ENCODE peak calls at places on chromosomes 12 and 14, in four cellular contexts. H is tibial artery; M is stimulated activated CD4-positive, alpha-beta T cell treated with anti-CD3 and anti-CD28 coated beads, Interleukin-2, amount 100 ng/mL, for 48 hours; Q is NCI-H510A treated with DMSO at 0.1 percent for 48 hours. F is an unnamed sample.

GRCh38 chr14:64544607-64545312 is 4.2 kb downstream of the HSPA2 start:
- DNase-seq in H (no peak), M (no peak), Q (peak), F (no peak)

GRCh38 chr14:24080888-24081738 is 9.8 kb downstream of the CPNE6 start:
- DNase-seq in H (no peak), M (peak), Q (peak), F (no peak)

GRCh38 chr12:114152890-114153289 is 186.8 kb upstream of the RBM19 start:
- DNase-seq in H (no peak), M (no peak), Q (no peak), F (no peak)

GRCh38 chr12:6567824-6568617 is at the start of gene NOP2:
- DNase-seq in H (peak), M (peak), Q (peak), F (peak)

GRCh38 chr12:131912526-131913274 is 16.4 kb upstream of the PUS1 start:
- DNase-seq in H (peak), M (no peak), Q (no peak), F (peak)

GRCh38 chr12:122886851-122887816 is 8.8 kb downstream of the VPS37B start:
- DNase-seq in H (no peak), M (peak), Q (no peak), F (no peak)

GRCh38 chr12:109247831-109248654 is 61.0 kb downstream of the FOXN4 start:
- DNase-seq in H (no peak), M (no peak), Q (no peak), F (peak)

GRCh38 chr14:99072956-99073355 is 199.0 kb downstream of the BCL11B start:
- DNase-seq in H (no peak), M (no peak), Q (no peak), F (no peak)

GRCh38 chr12:120292661-120293531 is at the start of gene RNU4-1:
- DNase-seq in H (peak), M (peak), Q (peak), F (peak)

GRCh38 chr12:130775953-130776856 is 60.1 kb upstream of the RIMBP2 start:
- DNase-seq in H (peak), M (peak), Q (no peak), F (no peak)

GRCh38 chr14:99420711-99421110 is 59.9 kb downstream of the SETD3 start:
- DNase-seq in H (no peak), M (no peak), Q (peak), F (no peak)

GRCh38 chr12:121753844-121754264 is 39.6 kb downstream of the RHOF start:
- DNase-seq in H (peak), M (no peak), Q (no peak), F (peak)

GRCh38 chr14:54737132-54737711 is 165.4 kb downstream of the GCH1 start:
- DNase-seq in H (no peak), M (no peak), Q (no peak), F (no peak)

GRCh38 chr12:108862588-108862959 is 5.2 kb upstream of the SSH1 start:
- DNase-seq in H (no peak), M (no peak), Q (no peak), F (no peak)

GRCh38 chr12:56020437-56021189 is at the start of gene IKZF4:
- DNase-seq in H (no peak), M (no peak), Q (no peak), F (peak)

GRCh38 chr12:30973171-30973570 is 46.6 kb downstream of the TSPAN11 start:
- DNase-seq in H (no peak), M (no peak), Q (no peak), F (no peak)

GRCh38 chr14:64971890-64972785 is at the start of gene RAB15:
- DNase-seq in H (no peak), M (peak), Q (peak), F (no peak)

GRCh38 chr14:65210118-65210826 is 108.0 kb upstream of the MAX start:
- DNase-seq in H (no peak), M (no peak), Q (no peak), F (no peak)

GRCh38 chr14:37472906-37473305 is 122.1 kb downstream of the FOXA1 start:
- DNase-seq in H (no peak), M (no peak), Q (no peak), F (no peak)